ENCODE peak calls at places on chromosomes 4 and X, in seven cellular contexts. B, Q, Z, T, O, H and D are unnamed samples.

GRCh38 chr4:23333556-23333945 is 556.3 kb downstream of the PPARGC1A start:
- DNase-seq in H (no peak), Q (no peak), Z (no peak), T (no peak), O (no peak), B (no peak), D (no peak)

GRCh38 chr4:145843148-145843547 is 95.5 kb downstream of the ZNF827 start:
- DNase-seq in H (no peak), O (no peak), Q (no peak), T (no peak), B (no peak), Z (no peak), D (no peak)

GRCh38 chr4:40685300-40685699 is 55.6 kb upstream of the RBM47 start:
- DNase-seq in O (no peak), B (no peak), Z (no peak), Q (no peak), T (no peak), H (no peak), D (no peak)

GRCh38 chr4:1201851-1202525 is 29.6 kb upstream of the SPON2 start:
- DNase-seq in B (peak; percentile 81), Z (peak; percentile 83), O (peak; percentile 96), Q (peak; percentile 42), T (peak; percentile 20), H (peak; percentile 53), D (peak; percentile 85)

GRCh38 chrX:1443496-1444075 is 9.1 kb downstream of the ASMTL start:
- DNase-seq in H (peak; percentile 2), O (peak; percentile 46), Z (no peak), B (peak; percentile 55), T (no peak), Q (peak; percentile 12), D (peak; percentile 10)

GRCh38 chrX:110004970-110005369 is 2.1 kb downstream of the TMEM164 start:
- DNase-seq in H (no peak), T (no peak), Q (no peak), O (no peak), Z (no peak), B (no peak), D (no peak)

GRCh38 chrX:10900585-10901289 is 210.4 kb upstream of the HCCS start:
- DNase-seq in T (no peak), Z (no peak), Q (no peak), O (no peak), B (no peak), H (no peak), D (no peak)

GRCh38 chr4:10157478-10158354 is 41.1 kb upstream of the WDR1 start:
- DNase-seq in T (peak; percentile 74), Q (peak; percentile 23), H (peak; percentile 40), B (no peak), Z (peak; percentile 54), O (peak; percentile 86), D (peak; percentile 69)

GRCh38 chrX:37781808-37782207 is 1.9 kb downstream of the CYBB start:
- DNase-seq in T (no peak), Z (no peak), O (no peak), B (no peak), H (no peak), Q (no peak), D (no peak)

DNA sequence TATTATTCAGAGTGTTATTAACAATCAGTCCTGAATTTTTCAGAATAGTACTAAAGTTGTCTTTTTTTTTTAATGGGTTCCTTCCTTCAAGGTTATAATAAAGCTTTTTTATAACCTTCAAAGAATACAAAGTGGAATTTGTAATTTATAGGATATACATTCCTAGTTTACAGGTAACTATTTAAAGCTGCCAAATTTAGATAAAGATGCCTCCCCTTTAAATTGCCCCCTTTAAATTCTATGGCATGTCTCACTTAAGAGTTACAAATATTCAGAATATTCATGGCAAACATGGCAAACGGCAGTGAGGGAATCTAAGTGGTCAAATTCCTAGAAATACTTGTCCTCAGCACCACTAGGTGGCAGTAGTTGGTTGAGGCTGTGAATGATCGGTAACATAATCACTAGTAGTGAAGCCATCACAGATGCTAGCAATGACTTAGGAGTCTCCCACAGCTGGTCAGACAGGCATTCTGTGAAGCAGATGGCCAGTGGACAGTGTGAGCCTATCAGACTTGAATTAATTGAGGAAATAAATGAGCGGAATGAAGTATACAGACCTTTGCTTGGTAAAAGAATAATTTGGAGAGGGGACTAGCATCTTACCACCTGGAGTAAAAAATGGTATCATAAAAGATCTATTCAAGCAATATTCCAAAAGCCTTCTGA is 86.4 kb downstream of the CBR4 start:
- DNase-seq in Z (peak; percentile 54), O (no peak), Q (peak; percentile 64), H (peak; percentile 86), T (peak; percentile 60), B (no peak), D (peak; percentile 47)
- H3K36me3 ChIP-seq in Z (peaks cover 3% of the 10 kb centered on the region), O (peaks cover 36% of the 10 kb centered on the region), Q (no peaks in the 10 kb centered on the region), H (peaks cover 66% of the 10 kb centered on the region), T (peaks cover 84% of the 10 kb centered on the region), B (peaks cover 65% of the 10 kb centered on the region), D (peaks cover 28% of the 10 kb centered on the region)

DNA sequence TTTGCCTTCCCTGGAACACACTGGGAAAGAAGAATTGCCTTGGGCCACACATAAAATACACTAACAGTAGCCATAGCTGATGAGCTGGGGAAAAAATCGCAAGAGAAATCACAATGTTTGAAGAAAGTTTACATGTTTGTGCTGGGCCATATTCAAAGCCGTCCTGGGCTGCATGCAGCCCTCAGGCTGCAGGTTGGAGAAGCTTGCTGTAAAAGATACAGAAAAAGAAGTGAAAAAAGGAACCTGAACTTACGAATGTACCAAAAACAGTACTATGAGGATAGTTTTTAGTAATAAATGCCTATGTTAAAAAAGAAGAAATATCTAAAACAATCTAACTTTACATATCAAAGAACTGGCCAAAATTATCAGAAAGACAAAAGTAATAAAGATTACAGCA is 82.1 kb downstream of the UGT2B28 start:
- DNase-seq in Q (no peak), H (no peak), T (no peak), B (no peak), O (no peak), Z (no peak), D (no peak)
- TF ChIP-seq EP300 in Q (no peak), H (no peak), T (no peak), B (no peak), O (no peak), Z (no peak), D (no peak)

DNA sequence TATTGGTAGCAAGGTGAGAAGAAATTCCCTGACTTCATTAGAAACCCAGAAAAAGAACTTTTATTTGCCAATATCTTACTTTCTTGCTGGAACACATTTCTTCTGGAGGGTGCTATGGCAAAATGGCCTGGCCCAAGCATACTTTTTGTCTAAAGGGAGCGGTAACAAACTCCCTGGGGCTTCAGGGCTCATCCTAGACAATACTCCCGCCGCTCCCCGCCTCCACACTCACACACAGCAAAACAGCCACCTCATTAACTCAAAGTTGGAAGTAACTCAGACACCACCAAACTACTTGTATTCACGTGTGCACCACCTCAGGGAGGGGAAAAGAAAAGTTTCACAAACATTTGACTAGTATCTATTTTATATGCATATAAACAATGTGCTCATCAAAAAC is 75.7 kb downstream of the IGSF1 start:
- DNase-seq in H (no peak), Z (no peak), O (no peak), B (no peak), Q (no peak), T (no peak), D (no peak)
- H3K36me3 ChIP-seq in H (no peaks in the 10 kb centered on the region), Z (no peaks in the 10 kb centered on the region), O (no peaks in the 10 kb centered on the region), B (no peaks in the 10 kb centered on the region), Q (no peaks in the 10 kb centered on the region), T (no peaks in the 10 kb centered on the region), D (no peaks in the 10 kb centered on the region)

GRCh38 chr4:117311989-117312388 is 226.6 kb upstream of the TRAM1L1 start:
- DNase-seq in B (no peak), Q (no peak), O (no peak), H (no peak), T (no peak), Z (no peak), D (no peak)
- TF ChIP-seq EP300 in B (no peak), Q (no peak), O (no peak), H (no peak), T (no peak), Z (no peak), D (no peak)